ENCODE peak calls at places on chromosomes 16 and 17, in ten cellular contexts. X is ovary, L is Panc1, P is adrenal gland, T is GM06990, M is cardiac muscle cell, K is BJ, V is right atrium auricular region, B is astrocyte, H is mammary epithelial cell. I is an unnamed sample. For H3K36me3, the result is how much of the 10 kb centered on the place peaks cover.

GRCh38 chr16:66344533-66345145 is 21.9 kb upstream of the CDH5 start:
- DNase-seq in B (no peak), T (no peak), L (no peak), H (peak), V (no peak), X (no peak), K (no peak), M (peak), P (no peak), I (no peak)

GRCh38 chr16:53714080-53715050 is 10.4 kb downstream of the FTO start:
- DNase-seq in H (no peak), V (no peak), L (no peak), M (no peak), X (no peak), K (no peak), T (no peak), P (no peak), B (no peak), I (no peak)

GRCh38 chr17:21282231-21282630 is 2.3 kb upstream of the MAP2K3 start:
- DNase-seq in X (no peak), P (peak), T (no peak), B (peak), V (no peak), L (peak), K (peak), M (no peak), H (peak), I (no peak)

GRCh38 chr16:53958481-53958880 is 254.5 kb downstream of the FTO start:
- DNase-seq in L (no peak), H (no peak), P (peak), B (no peak), M (no peak), V (no peak), X (no peak), K (no peak), T (no peak), I (no peak)

GRCh38 chr16:57634171-57634570 is 5.7 kb downstream of the ADGRG1 start:
- DNase-seq in H (peak), K (no peak), L (no peak), M (no peak), T (no peak), P (no peak), X (no peak), B (no peak), V (no peak), I (no peak)

GRCh38 chr17:28477928-28478327 is 4.5 kb downstream of the SLC13A2 start:
- DNase-seq in V (no peak), K (no peak), X (no peak), B (no peak), P (no peak), H (no peak), M (no peak), T (no peak), L (no peak), I (no peak)

GRCh38 chr16:1430759-1431496 is at the start of gene PERCC1:
- DNase-seq in P (no peak), B (no peak), T (no peak), M (no peak), X (no peak), V (no peak), K (no peak), L (no peak), H (no peak), I (no peak)

GRCh38 chr17:40107266-40107980 is 7.0 kb upstream of the NR1D1 start:
- DNase-seq in B (no peak), K (no peak), P (peak), L (no peak), M (no peak), V (no peak), X (peak), T (no peak), H (no peak), I (no peak)

GRCh38 chr17:30236297-30236624 is 764 bp upstream of the SLC6A4 start:
- DNase-seq in M (no peak), H (no peak), X (no peak), L (no peak), V (no peak), K (no peak), B (no peak), P (no peak), T (no peak), I (no peak)

GRCh38 chr17:57271821-57272220 is 15.5 kb downstream of the MSI2 start:
- DNase-seq in P (no peak), V (no peak), K (no peak), B (no peak), M (no peak), T (no peak), X (no peak), L (no peak), H (no peak), I (no peak)

GRCh38 chr17:61627658-61628057 is 36.6 kb upstream of the NACA2 start:
- DNase-seq in M (no peak), P (no peak), B (no peak), L (no peak), H (no peak), V (no peak), X (no peak), K (no peak), T (no peak), I (no peak)

GRCh38 chr16:50371936-50372595 is 3.3 kb upstream of the BRD7 start:
- DNase-seq in M (peak), P (peak), L (no peak), V (no peak), K (no peak), T (no peak), B (no peak), H (no peak), X (peak), I (no peak)
- TF ChIP-seq CTCF in M (peak), P (no peak), L (peak), V (peak), K (peak), T (peak), B (peak), H (no peak), X (no peak), I (peak)

GRCh38 chr17:43070872-43071271 is 45.8 kb downstream of the RND2 start:
- DNase-seq in P (no peak), B (no peak), X (no peak), M (no peak), V (no peak), H (no peak), L (no peak), T (no peak), K (no peak), I (no peak)
- H3K36me3 ChIP-seq in P (under half), B (under half), X (under half), M (under half), V (under half), H (under half), L (under half), T (under half), K (under half), I (half or more)

GRCh38 chr16:55120408-55120807 is 189.7 kb downstream of the IRX5 start:
- DNase-seq in H (peak), K (no peak), B (no peak), V (no peak), M (peak), T (no peak), P (no peak), X (no peak), L (no peak), I (no peak)
- TF ChIP-seq CTCF in H (no peak), K (no peak), B (no peak), V (no peak), M (no peak), T (no peak), P (no peak), X (no peak), L (no peak), I (peak)

GRCh38 chr17:1037238-1037879 is 40.4 kb downstream of the TIMM22 start:
- DNase-seq in M (no peak), L (no peak), X (no peak), B (no peak), V (no peak), T (no peak), P (no peak), H (no peak), K (no peak), I (no peak)
- H3K36me3 ChIP-seq in M (under half), L (under half), X (under half), B (under half), V (under half), T (under half), P (under half), H (under half), K (under half), I (under half)

GRCh38 chr16:23877107-23878070 is 41.6 kb downstream of the PRKCB start:
- DNase-seq in T (no peak), B (no peak), M (no peak), L (no peak), X (no peak), V (no peak), H (no peak), K (no peak), P (no peak), I (no peak)
- TF ChIP-seq CTCF in T (peak), B (no peak), M (no peak), L (peak), X (no peak), V (no peak), H (no peak), K (peak), P (no peak), I (peak)

GRCh38 chr16:2939968-2940367 is 24.1 kb upstream of the KREMEN2 start:
- DNase-seq in K (no peak), T (no peak), M (no peak), P (no peak), B (no peak), X (no peak), L (no peak), H (no peak), V (no peak), I (no peak)
- H3K36me3 ChIP-seq in K (under half), T (under half), M (under half), P (under half), B (under half), X (under half), L (under half), H (under half), V (half or more), I (under half)

GRCh38 chr17:68200689-68201424 is 47.0 kb upstream of the AMZ2 start:
- DNase-seq in V (peak), H (peak), P (peak), T (peak), M (peak), B (peak), X (peak), K (no peak), L (peak), I (peak)
- TF ChIP-seq CTCF in V (peak), H (peak), P (peak), T (peak), M (peak), B (peak), X (peak), K (peak), L (peak), I (peak)

GRCh38 chr17:81694810-81695209 is 8.4 kb upstream of the MRPL12 start:
- DNase-seq in V (no peak), H (no peak), P (no peak), M (no peak), B (no peak), T (no peak), X (no peak), K (no peak), L (no peak), I (no peak)

GRCh38 chr17:81691608-81692007 is 7.8 kb downstream of the HGS start:
- DNase-seq in V (no peak), T (no peak), B (no peak), M (no peak), P (no peak), K (no peak), H (no peak), L (no peak), X (no peak), I (no peak)

GRCh38 chr17:81695801-81696200 is 7.4 kb upstream of the MRPL12 start:
- DNase-seq in V (no peak), H (no peak), B (no peak), X (no peak), M (no peak), L (no peak), P (no peak), K (no peak), T (no peak), I (no peak)

GRCh38 chr17:81691196-81691595 is 7.4 kb downstream of the HGS start:
- DNase-seq in H (no peak), P (no peak), X (no peak), M (no peak), K (no peak), V (no peak), L (no peak), T (no peak), B (no peak), I (no peak)

GRCh38 chr17:81693491-81694360 is 9.4 kb upstream of the MRPL12 start:
- DNase-seq in T (no peak), K (no peak), B (no peak), M (no peak), P (no peak), L (no peak), H (no peak), X (no peak), V (no peak), I (no peak)
- H3K36me3 ChIP-seq in T (half or more), K (half or more), B (under half), M (under half), P (under half), L (under half), H (under half), X (under half), V (half or more), I (half or more)

GRCh38 chr17:12620200-12620720 is 45.4 kb upstream of the MYOCD start:
- DNase-seq in V (no peak), L (no peak), P (no peak), X (no peak), B (peak), H (no peak), T (no peak), M (no peak), K (no peak), I (no peak)

GRCh38 chr17:12618557-12618956 is 47.1 kb upstream of the MYOCD start:
- DNase-seq in P (no peak), X (no peak), L (no peak), T (no peak), V (no peak), K (no peak), B (peak), H (no peak), M (no peak), I (no peak)

GRCh38 chr17:12623220-12623848 is 42.4 kb upstream of the MYOCD start:
- DNase-seq in X (peak), M (peak), L (no peak), B (no peak), K (no peak), T (no peak), V (no peak), P (no peak), H (no peak), I (no peak)

GRCh38 chr17:12622726-12623125 is 43.0 kb upstream of the MYOCD start:
- DNase-seq in X (peak), T (no peak), L (no peak), H (no peak), P (no peak), B (no peak), V (no peak), K (no peak), M (no peak), I (no peak)

DNA sequence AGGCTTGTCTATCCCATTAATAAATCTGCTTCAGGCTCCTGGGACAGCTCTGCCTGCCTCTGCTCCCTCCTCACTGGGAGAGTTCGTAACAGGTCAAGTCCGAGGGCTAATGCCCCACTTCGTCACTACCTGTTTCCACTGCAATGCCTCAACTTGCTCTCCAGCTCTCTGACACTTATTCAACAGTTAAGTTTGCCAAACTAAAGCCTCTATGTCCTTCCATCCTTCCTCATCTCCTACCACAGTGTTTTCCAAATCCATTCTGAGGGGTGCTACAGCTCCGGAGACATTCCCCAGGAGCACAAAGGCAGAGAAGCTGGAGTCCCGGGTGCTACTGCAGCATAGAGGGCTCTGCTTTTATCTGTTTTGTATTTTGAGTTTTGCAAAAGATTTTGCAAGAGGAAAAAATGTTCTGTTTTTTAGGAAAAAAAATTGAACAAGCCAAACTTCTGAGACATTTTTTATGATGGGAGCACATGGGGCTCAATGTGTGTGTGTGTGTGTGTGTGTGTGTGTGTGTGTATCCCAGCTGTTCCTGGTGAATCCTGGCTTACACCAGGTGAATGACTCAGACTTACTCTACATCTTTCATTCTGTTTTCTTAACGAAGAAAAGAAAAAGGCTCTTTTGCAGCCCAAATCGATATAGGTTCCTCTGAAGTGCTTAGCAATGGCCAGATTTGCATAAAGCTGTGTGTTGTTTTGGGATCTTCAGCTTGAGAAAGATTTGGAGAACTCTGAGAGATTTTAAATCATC is 46.1 kb upstream of the MYOCD start:
- DNase-seq in V (no peak), B (peak), M (no peak), T (no peak), X (peak), P (no peak), K (no peak), H (no peak), L (no peak), I (no peak)
- TF ChIP-seq CTCF in V (no peak), B (no peak), M (no peak), T (no peak), X (no peak), P (no peak), K (no peak), H (no peak), L (no peak), I (no peak)

I was measured in RWPE2.